ENCODE peak calls at places on chromosomes 2 and 18, in six cellular contexts. Q is uterus, B is transverse colon, N is A549, V is ovary, W is testis. R is an unnamed sample.

GRCh38 chr2:178377046-178377445 is 73.9 kb downstream of the PRKRA start:
- DNase-seq in Q (no peak), B (no peak), N (no peak), V (no peak), W (no peak), R (no peak)

GRCh38 chr18:55510809-55511208 is 77.2 kb downstream of the TCF4 start:
- DNase-seq in Q (peak), B (no peak), N (no peak), V (no peak), W (no peak), R (no peak)

GRCh38 chr18:59593291-59593717 is 103.9 kb downstream of the CCBE1 start:
- DNase-seq in Q (no peak), B (no peak), N (no peak), V (no peak), W (no peak), R (no peak)

GRCh38 chr2:200415455-200415854 is 94.4 kb downstream of the KCTD18 start:
- DNase-seq in Q (no peak), B (no peak), N (no peak), V (no peak), W (no peak), R (no peak)

GRCh38 chr2:202387608-202388342 is 11.6 kb downstream of the BMPR2 start:
- DNase-seq in Q (no peak), B (no peak), N (no peak), V (no peak), W (no peak), R (no peak)

GRCh38 chr2:66495788-66496640 is 61.1 kb downstream of the MEIS1 start:
- DNase-seq in Q (peak), B (no peak), N (peak), V (peak), W (peak), R (no peak)

GRCh38 chr2:171568085-171568484 is 45.8 kb downstream of the CYBRD1 start:
- DNase-seq in Q (no peak), B (no peak), N (no peak), V (no peak), W (no peak), R (no peak)

GRCh38 chr18:32956591-32957310 is 183.9 kb upstream of the KLHL14 start:
- DNase-seq in Q (no peak), B (no peak), N (no peak), V (no peak), W (peak), R (no peak)

GRCh38 chr2:8847400-8847799 is 10.0 kb upstream of the KIDINS220 start:
- DNase-seq in Q (no peak), B (no peak), N (peak), V (no peak), W (no peak), R (no peak)

GRCh38 chr2:74512744-74513604 is 1.3 kb upstream of the TLX2 start:
- DNase-seq in Q (no peak), B (no peak), N (no peak), V (peak), W (no peak), R (peak)

GRCh38 chr2:75729861-75730260 is 19.1 kb upstream of the GCFC2 start:
- DNase-seq in Q (no peak), B (no peak), N (peak), V (no peak), W (no peak), R (no peak)

GRCh38 chr18:60471652-60472051 is 99.1 kb upstream of the MC4R start:
- DNase-seq in Q (no peak), B (no peak), N (no peak), V (no peak), W (no peak), R (no peak)

GRCh38 chr2:88090446-88091283 is 23.0 kb downstream of the SMYD1 start:
- DNase-seq in Q (no peak), B (no peak), N (no peak), V (no peak), W (no peak), R (no peak)

GRCh38 chr2:173658946-173659371 is 304.3 kb downstream of the CDCA7 start:
- DNase-seq in Q (no peak), B (no peak), N (no peak), V (no peak), W (no peak), R (no peak)

GRCh38 chr18:77055429-77056310 is 76.9 kb downstream of the MBP start:
- DNase-seq in Q (no peak), B (no peak), N (no peak), V (peak), W (no peak), R (peak)

GRCh38 chr18:62716679-62717058 is 1.3 kb downstream of the PHLPP1 start:
- DNase-seq in Q (peak), B (peak), N (peak), V (peak), W (peak), R (peak)

GRCh38 chr2:224017976-224018375 is 21.1 kb downstream of the SERPINE2 start:
- DNase-seq in Q (no peak), B (no peak), N (no peak), V (no peak), W (no peak), R (no peak)

GRCh38 chr18:67639872-67640271 is 123.4 kb upstream of the DSEL start:
- DNase-seq in Q (no peak), B (no peak), N (no peak), V (no peak), W (no peak), R (no peak)

GRCh38 chr2:42140501-42140900 is 28.7 kb upstream of the EML4 start:
- DNase-seq in Q (no peak), B (no peak), N (no peak), V (no peak), W (no peak), R (no peak)

GRCh38 chr2:113157108-113157896 is 16.5 kb upstream of the PSD4 start:
- DNase-seq in Q (no peak), B (peak), N (no peak), V (no peak), W (peak), R (peak)

GRCh38 chr18:61062241-61062640 is 271.0 kb upstream of the CDH20 start:
- DNase-seq in Q (no peak), B (no peak), N (no peak), V (no peak), W (no peak), R (no peak)

GRCh38 chr18:72376256-72376655 is 167.9 kb downstream of the CBLN2 start:
- DNase-seq in Q (no peak), B (no peak), N (no peak), V (no peak), W (no peak), R (no peak)

GRCh38 chr2:109239720-109240119 is 110.7 kb downstream of the SH3RF3 start:
- DNase-seq in Q (no peak), B (no peak), N (no peak), V (no peak), W (no peak), R (no peak)

GRCh38 chr18:76880026-76880425 is 57.7 kb downstream of the ZNF236 start:
- DNase-seq in Q (no peak), B (no peak), N (no peak), V (no peak), W (no peak), R (no peak)

GRCh38 chr2:195559431-195559914 is 97.6 kb upstream of the SLC39A10 start:
- DNase-seq in Q (no peak), B (peak), N (no peak), V (no peak), W (no peak), R (peak)

GRCh38 chr2:31227711-31228125 is 6.2 kb upstream of the EHD3 start:
- DNase-seq in Q (no peak), B (no peak), N (no peak), V (no peak), W (no peak), R (no peak)

GRCh38 chr2:48315847-48316194 is 214.1 kb upstream of the STON1 start:
- DNase-seq in Q (no peak), B (peak), N (peak), V (no peak), W (peak), R (peak)

GRCh38 chr2:171365232-171365631 is 68.6 kb downstream of the METTL8 start:
- DNase-seq in Q (no peak), B (peak), N (no peak), V (no peak), W (no peak), R (no peak)

GRCh38 chr2:64291181-64291580 is 147.0 kb upstream of the PELI1 start:
- DNase-seq in Q (no peak), B (peak), N (peak), V (no peak), W (no peak), R (no peak)

GRCh38 chr18:79366177-79367094 is 29.3 kb upstream of the NFATC1 start:
- DNase-seq in Q (no peak), B (no peak), N (no peak), V (no peak), W (no peak), R (no peak)

GRCh38 chr2:107738268-107738667 is 88.4 kb upstream of the RGPD4 start:
- DNase-seq in Q (no peak), B (no peak), N (no peak), V (no peak), W (no peak), R (no peak)

GRCh38 chr18:28124239-28125029 is 52.5 kb downstream of the CDH2 start:
- DNase-seq in Q (no peak), B (no peak), N (no peak), V (no peak), W (no peak), R (no peak)

GRCh38 chr2:10762651-10763460 is 41.4 kb downstream of the ATP6V1C2 start:
- DNase-seq in Q (no peak), B (no peak), N (no peak), V (no peak), W (peak), R (peak)

GRCh38 chr2:184047536-184047935 is 550.8 kb upstream of the ZNF804A start:
- DNase-seq in Q (no peak), B (no peak), N (no peak), V (no peak), W (no peak), R (no peak)

GRCh38 chr2:234249873-234250272 is 199.4 kb downstream of the SPP2 start:
- DNase-seq in Q (no peak), B (no peak), N (peak), V (no peak), W (no peak), R (no peak)

DNA sequence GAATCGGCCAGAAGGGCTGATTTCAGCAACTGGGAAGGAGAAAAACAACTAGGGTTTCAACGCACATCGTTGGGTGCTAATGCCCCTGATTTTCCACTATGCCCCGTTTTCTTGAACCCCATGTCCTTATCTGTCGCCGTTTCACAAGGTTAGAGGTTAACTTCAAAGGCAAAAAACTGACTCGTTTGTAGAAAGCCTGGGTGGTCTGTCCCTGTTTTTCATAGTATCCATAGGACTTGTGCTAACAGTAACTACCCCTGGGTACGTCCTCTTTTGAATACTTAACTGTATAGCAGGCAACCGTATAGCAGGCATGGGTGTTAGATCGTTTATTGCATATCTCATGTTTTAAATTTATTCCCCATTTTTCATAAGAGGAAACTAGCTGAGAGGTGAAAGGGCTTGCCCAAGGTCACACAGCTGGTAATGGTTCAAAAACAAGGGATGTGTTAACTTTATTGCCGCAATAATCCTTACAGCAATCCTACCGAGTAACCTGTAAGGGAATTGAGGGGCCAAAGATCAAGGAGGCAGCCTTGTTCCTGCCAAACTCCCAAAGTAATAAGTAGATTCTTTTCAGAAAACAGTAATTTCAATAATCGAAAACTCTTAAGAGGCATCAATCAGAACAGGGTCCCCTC is 897 bp upstream of the MGAT4A start:
- DNase-seq in Q (no peak), B (peak), N (no peak), V (no peak), W (no peak), R (no peak)
- H3K27ac ChIP-seq in Q (peak), B (peak), N (peak), V (peak), W (peak), R (peak)

DNA sequence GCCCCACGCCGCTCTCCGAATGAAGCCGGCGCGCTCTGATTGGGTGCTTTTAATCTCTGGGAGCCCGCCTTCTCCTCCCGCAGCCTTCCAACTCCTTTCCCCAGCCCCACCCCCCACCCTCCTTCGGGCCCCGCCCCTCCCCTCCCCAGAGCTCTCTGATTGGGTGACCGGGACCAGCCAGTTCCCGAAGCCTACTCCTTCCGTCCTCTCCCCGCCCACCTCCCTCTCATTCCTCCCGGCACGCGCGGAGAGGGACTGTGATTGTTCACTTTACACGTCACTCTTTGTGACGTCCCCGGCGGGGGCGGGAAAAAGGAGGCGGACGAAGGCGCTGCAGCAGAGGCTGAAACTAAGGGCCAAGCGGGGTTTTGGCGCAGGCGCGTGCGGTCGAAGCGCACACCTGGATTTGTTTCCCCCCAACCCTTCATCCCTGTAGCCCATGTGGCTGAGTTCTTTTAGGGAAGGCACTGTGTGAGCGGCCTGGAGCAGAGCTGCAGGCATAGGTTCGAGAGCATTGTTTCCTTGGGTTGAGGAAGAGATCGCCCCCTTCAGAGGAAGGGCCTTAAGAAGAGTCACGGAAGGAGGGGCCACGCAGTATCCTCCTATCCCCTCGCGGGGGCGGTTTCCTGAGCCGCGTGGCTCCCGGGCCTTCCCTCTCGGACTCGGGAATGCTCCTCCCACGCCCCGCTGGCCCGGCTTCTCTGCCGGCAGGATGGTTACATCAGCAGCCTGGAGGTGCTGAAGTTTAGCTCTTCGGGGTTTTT is at the start of gene MEX3C:
- DNase-seq in Q (peak), B (peak), N (peak), V (peak), W (peak), R (peak)
- TF ChIP-seq POLR2A in Q (peak), B (peak), N (peak), V (peak), W (peak), R (no peak)

GRCh38 chr2:218260742-218261423 is at the start of gene GPBAR1:
- DNase-seq in Q (no peak), B (peak), N (no peak), V (peak), W (no peak), R (no peak)
- H3K4me3 ChIP-seq in Q (no peak), B (no peak), N (no peak), V (no peak), W (no peak), R (no peak)

DNA sequence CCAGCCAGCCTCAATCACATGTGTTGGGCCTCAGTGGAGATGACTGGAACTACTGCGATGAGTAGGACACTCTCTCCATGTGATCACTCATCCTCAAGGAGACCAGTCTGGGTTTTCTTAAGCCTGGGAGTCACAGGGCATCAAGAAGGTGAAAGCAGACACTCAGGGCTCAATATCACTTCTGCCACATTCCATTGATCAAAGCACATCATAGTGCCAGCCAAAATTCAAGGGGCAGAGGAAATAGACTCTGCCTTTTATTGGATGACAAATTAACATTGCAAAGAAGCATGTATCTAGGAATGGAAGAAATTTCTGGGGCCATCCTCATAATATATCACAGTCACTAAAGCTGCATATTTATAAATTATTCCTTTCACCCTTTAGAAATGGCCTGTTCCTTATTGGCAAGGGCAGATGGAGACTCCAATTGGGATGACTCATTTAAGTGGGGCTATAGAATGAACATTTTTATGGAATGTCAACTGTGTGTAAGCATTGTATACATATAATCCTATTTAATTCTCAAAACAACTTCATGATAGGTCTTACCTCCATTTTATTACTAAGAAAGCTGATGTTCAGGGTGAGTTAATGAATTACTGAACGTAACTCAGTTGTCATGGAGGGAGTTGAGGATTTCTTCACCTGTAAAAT is 114.8 kb upstream of the CDC42EP3 start:
- DNase-seq in Q (no peak), B (no peak), N (no peak), V (no peak), W (no peak), R (no peak)
- H3K27ac ChIP-seq in Q (no peak), B (peak), N (peak), V (no peak), W (no peak), R (no peak)

DNA sequence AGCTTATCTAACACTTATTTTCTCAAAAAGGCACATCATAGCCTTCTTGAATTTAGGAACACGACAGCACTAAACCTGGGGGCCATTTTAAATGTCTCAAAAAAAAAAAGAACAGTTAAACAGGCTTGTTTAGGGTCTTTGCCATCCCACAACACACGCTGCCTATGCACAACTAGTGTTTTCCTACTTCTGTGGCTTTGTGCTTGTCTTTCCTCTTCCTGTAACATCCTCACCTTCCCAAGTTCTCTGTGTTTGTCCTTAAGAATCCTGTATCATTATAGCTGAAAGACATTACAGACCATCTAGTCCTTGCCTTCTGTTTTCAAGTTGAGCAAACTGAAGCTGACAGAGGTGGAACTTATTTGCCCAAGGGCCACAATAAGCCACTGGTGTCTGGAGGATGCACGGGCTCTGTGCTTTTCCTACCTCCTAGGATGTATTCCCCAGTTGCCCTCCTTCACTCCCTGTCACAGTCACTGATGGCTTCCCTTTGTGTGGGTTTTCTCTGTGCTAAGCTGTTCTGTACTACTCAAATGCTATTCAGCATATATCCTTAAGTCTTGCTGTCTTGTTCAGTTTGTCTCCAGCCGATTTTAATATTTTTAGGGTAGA is 22.6 kb downstream of the SNRPD1 start:
- DNase-seq in Q (no peak), B (no peak), N (no peak), V (no peak), W (no peak), R (no peak)
- TF ChIP-seq POLR2A in Q (no peak), B (no peak), N (no peak), V (no peak), W (no peak), R (no peak)

DNA sequence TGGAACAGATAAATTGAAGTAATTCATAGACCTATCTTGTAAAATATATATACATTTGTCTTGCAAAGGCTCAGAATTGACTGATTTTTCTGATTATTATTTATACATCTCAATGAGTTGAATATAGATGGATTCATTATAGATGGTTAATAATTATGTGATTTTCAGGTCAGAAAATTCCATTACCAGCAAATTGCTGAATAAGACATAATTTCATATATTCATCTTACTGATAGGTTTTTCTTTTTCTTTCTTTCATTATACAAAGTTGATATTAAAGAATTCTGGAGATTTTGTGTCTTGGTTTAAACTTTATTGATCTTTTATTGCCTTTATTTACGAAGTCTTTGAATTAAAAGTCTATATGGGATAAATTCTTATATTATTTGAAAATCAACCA is 41.6 kb upstream of the SPAG16 start:
- DNase-seq in Q (no peak), B (no peak), N (no peak), V (no peak), W (no peak), R (no peak)
- H3K4me3 ChIP-seq in Q (no peak), B (no peak), N (no peak), V (no peak), W (no peak), R (no peak)

R was measured in spleen.